ENCODE peak calls at places on chromosomes 7 and 10, in ten cellular contexts. I is naive thymus-derived CD4-positive, alpha-beta T cell; P is heart left ventricle; E is HepG2; Q is psoas muscle; N is body of pancreas; X is IMR-90; V is RWPE2; W is PC-3; D is upper lobe of right lung. T is an unnamed sample.
A peak's percentile ranks its signal among the peaks of the same experiment; 100 is the strongest.

GRCh38 chr10:114613237-114613979 is 44.7 kb downstream of the ABLIM1 start:
- ATAC-seq in I (no peak), P (peak; percentile 22), E (peak; percentile 96), Q (no peak), N (peak; percentile 92), X (no peak), V (no peak), W (peak; percentile 77), D (peak; percentile 78), T (no peak)

GRCh38 chr7:105638324-105638723 is 57.0 kb upstream of the EFCAB10 start:
- ATAC-seq in I (no peak), P (no peak), E (no peak), Q (no peak), N (no peak), X (no peak), V (no peak), W (no peak), D (no peak), T (no peak)

GRCh38 chr7:31734456-31734855 is 47.4 kb downstream of the PPP1R17 start:
- ATAC-seq in I (no peak), P (no peak), E (no peak), Q (no peak), N (no peak), X (no peak), V (peak; percentile 50), W (no peak), D (no peak), T (no peak)

GRCh38 chr7:14754631-14755030 is 147.9 kb downstream of the DGKB start:
- ATAC-seq in I (no peak), P (no peak), E (no peak), Q (peak; percentile 36), N (no peak), X (peak; percentile 65), V (peak; percentile 94), W (peak; percentile 100), D (no peak), T (no peak)

GRCh38 chr10:52966904-52967303 is 194.3 kb upstream of the MBL2 start:
- ATAC-seq in I (no peak), P (no peak), E (no peak), Q (no peak), N (no peak), X (no peak), V (no peak), W (no peak), D (no peak), T (no peak)

GRCh38 chr7:3482147-3482921 is 181.3 kb downstream of the SDK1 start:
- ATAC-seq in I (no peak), P (no peak), E (peak; percentile 93), Q (no peak), N (peak; percentile 40), X (peak; percentile 81), V (peak; percentile 68), W (peak; percentile 77), D (no peak), T (no peak)

GRCh38 chr10:75417522-75417927 is 13.9 kb upstream of the LRMDA start:
- ATAC-seq in I (no peak), P (no peak), E (peak; percentile 53), Q (no peak), N (no peak), X (no peak), V (peak; percentile 84), W (peak; percentile 80), D (peak; percentile 46), T (no peak)

GRCh38 chr7:102296179-102296438 is 9.4 kb downstream of the SH2B2 start:
- ATAC-seq in I (no peak), P (no peak), E (no peak), Q (peak; percentile 68), N (no peak), X (no peak), V (no peak), W (no peak), D (no peak), T (no peak)

GRCh38 chr10:3226960-3227724 is 54.6 kb upstream of the PITRM1 start:
- ATAC-seq in I (no peak), P (no peak), E (no peak), Q (no peak), N (no peak), X (peak; percentile 59), V (peak; percentile 93), W (peak; percentile 95), D (no peak), T (peak; percentile 37)

GRCh38 chr10:86155034-86155656 is 211.4 kb downstream of the GRID1 start:
- ATAC-seq in I (no peak), P (no peak), E (peak; percentile 86), Q (no peak), N (no peak), X (no peak), V (no peak), W (peak; percentile 20), D (no peak), T (no peak)

GRCh38 chr7:71343821-71344341 is 211.9 kb downstream of the GALNT17 start:
- ATAC-seq in I (no peak), P (peak; percentile 94), E (no peak), Q (no peak), N (no peak), X (no peak), V (no peak), W (no peak), D (no peak), T (no peak)

GRCh38 chr7:78746261-78746660 is 707.2 kb downstream of the MAGI2 start:
- ATAC-seq in I (no peak), P (no peak), E (no peak), Q (peak; percentile 88), N (no peak), X (no peak), V (no peak), W (no peak), D (no peak), T (no peak)

GRCh38 chr7:44881610-44882009 is 3.7 kb downstream of the PURB start:
- ATAC-seq in I (no peak), P (no peak), E (no peak), Q (no peak), N (no peak), X (peak; percentile 16), V (peak; percentile 68), W (peak; percentile 12), D (no peak), T (no peak)

GRCh38 chr10:29370612-29371092 is 81.8 kb downstream of the LYZL1 start:
- ATAC-seq in I (no peak), P (no peak), E (no peak), Q (peak; percentile 43), N (no peak), X (peak; percentile 35), V (peak; percentile 19), W (peak; percentile 73), D (no peak), T (no peak)

GRCh38 chr10:114600067-114600466 is 58.0 kb downstream of the ABLIM1 start:
- ATAC-seq in I (no peak), P (no peak), E (no peak), Q (no peak), N (no peak), X (no peak), V (no peak), W (no peak), D (no peak), T (no peak)

GRCh38 chr7:40234046-40234445 is 99.2 kb downstream of the SUGCT start:
- ATAC-seq in I (no peak), P (no peak), E (no peak), Q (no peak), N (peak; percentile 48), X (no peak), V (no peak), W (no peak), D (no peak), T (no peak)

DNA sequence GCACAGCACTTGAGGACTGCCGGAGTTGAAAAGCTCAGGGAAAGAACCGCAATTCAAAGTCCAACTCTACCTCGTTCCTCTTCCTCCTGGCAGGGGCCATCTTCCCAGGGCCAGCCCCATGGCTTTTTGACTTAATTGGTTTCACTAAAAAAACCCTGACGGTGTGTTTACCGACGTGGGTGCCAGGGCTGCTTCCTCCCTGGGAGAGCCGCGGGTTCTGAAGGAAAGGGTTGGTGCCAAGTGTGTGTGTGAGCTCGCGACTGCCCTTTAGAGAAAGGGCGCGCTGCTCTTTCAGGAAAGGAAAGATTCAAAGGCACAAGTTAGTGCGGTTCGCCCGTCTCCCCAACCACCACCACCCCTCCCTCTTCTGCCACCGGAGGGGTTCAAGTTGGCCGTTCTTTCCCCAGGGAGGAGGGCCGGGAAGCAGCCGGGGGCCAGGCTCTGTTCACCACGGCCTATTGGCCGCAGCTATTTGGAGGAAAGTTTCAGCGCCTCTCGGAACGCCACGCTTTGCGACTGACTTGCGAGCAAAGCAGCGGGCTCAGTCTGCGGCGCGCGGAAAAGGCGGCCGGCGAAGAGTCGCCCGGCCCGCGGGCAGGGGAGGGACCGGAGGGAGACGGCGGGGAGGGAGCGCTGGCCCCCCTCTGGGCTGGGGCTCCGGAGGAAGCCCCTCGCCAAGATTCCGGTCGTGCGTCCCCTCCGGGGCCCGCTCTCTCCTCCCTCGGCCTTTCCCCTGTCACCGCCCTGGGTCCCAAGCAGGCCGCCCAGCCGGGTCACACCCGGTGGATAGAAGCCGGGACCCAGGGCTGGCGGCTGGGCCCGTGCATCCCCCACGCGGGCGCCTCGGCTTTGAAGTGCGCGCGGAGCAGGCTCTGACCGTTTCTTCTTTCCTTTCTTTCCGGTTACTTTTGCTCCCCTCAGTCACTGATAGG is 165.8 kb upstream of the PPP1R3A start:
- ATAC-seq in I (no peak), P (peak; percentile 30), E (peak; percentile 34), Q (peak; percentile 17), N (peak; percentile 5), X (peak; percentile 2), V (peak; percentile 22), W (no peak), D (peak; percentile 34), T (peak; percentile 2)
- H3K27me3 ChIP-seq in I (peaks cover 8% of the 10 kb centered on the region), P (peaks cover 86% of the 10 kb centered on the region), E (peaks cover 28% of the 10 kb centered on the region), Q (no peaks in the 10 kb centered on the region), N (no peaks in the 10 kb centered on the region), X (peaks cover 52% of the 10 kb centered on the region), V (peaks cover 93% of the 10 kb centered on the region), W (peaks cover 82% of the 10 kb centered on the region), D (peaks cover 51% of the 10 kb centered on the region), T (peaks cover 22% of the 10 kb centered on the region)

GRCh38 chr7:24920702-24921679 is 59.0 kb downstream of the OSBPL3 start:
- ATAC-seq in I (no peak), P (no peak), E (peak; percentile 69), Q (no peak), N (peak; percentile 75), X (no peak), V (no peak), W (peak; percentile 10), D (peak; percentile 89), T (no peak)
- H3K4me1 ChIP-seq in I (no peaks in the 10 kb centered on the region), P (no peaks in the 10 kb centered on the region), E (peaks cover 34% of the 10 kb centered on the region), Q (peaks cover 15% of the 10 kb centered on the region), N (peaks cover 32% of the 10 kb centered on the region), X (peaks cover 28% of the 10 kb centered on the region), V (peaks cover 32% of the 10 kb centered on the region), W (peaks cover 33% of the 10 kb centered on the region), D (peaks cover 18% of the 10 kb centered on the region), T (no peaks in the 10 kb centered on the region)

GRCh38 chr7:92569137-92569536 is 21.1 kb downstream of the FAM133B start:
- ATAC-seq in I (no peak), P (no peak), E (no peak), Q (no peak), N (no peak), X (no peak), V (no peak), W (no peak), D (no peak), T (no peak)
- H3K27ac ChIP-seq in I (no peak overlapping the region), P (no peak overlapping the region), E (no peak overlapping the region), Q (no peak overlapping the region), N (no peak overlapping the region), X (no peak overlapping the region), V (no peak overlapping the region), W (no peak overlapping the region), D (no peak overlapping the region), T (no peak overlapping the region)

DNA sequence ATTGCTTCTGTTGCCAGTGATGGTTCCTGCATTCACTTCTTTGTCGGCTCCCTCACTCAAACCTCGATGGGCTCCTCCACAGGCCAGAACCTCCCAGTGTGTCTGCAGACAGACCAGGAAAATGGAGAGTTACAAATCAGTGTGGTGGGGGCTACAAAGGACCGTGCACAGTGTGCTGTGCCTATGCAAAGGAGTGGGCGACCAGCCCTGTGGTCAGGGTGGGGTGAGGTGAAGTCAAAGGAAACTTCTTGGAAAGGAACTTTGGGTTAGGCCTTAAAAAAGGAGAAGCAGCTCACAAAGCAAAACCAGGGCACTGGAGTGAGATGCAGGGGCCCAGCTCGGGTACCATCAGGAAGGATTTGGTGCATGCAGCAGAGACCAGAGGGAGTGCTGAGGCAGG is 304.3 kb upstream of the ZMIZ1 start:
- ATAC-seq in I (no peak), P (no peak), E (no peak), Q (no peak), N (no peak), X (no peak), V (no peak), W (no peak), D (peak; percentile 44), T (no peak)
- H3K27me3 ChIP-seq in I (no peaks in the 10 kb centered on the region), P (no peaks in the 10 kb centered on the region), E (peaks cover 42% of the 10 kb centered on the region), Q (no peaks in the 10 kb centered on the region), N (no peaks in the 10 kb centered on the region), X (peaks cover 8% of the 10 kb centered on the region), V (no peaks in the 10 kb centered on the region), W (no peaks in the 10 kb centered on the region), D (no peaks in the 10 kb centered on the region), T (no peaks in the 10 kb centered on the region)

T was measured in gastroesophageal sphincter.